ENCODE peak calls at places on chromosomes 3 and 15, in eight cellular contexts. Z is aorta, N is lower leg skin, F is AG04450, R is cardiac fibroblast, D is psoas muscle, J is MM.1S, L is GM23248. M is an unnamed sample.

GRCh38 chr15:89575656-89576416 is 567 bp downstream of the TICRR start:
- DNase-seq in N (no peak), Z (peak; percentile 48), J (peak; percentile 16), F (no peak), D (no peak), R (peak; percentile 32), L (peak; percentile 54), M (peak; percentile 26)

GRCh38 chr3:160373655-160374054 is 25.4 kb downstream of the IFT80 start:
- DNase-seq in J (no peak), Z (no peak), D (no peak), R (no peak), F (no peak), L (no peak), N (no peak), M (no peak)

GRCh38 chr3:29922990-29923746 is 642.3 kb downstream of the RBMS3 start:
- DNase-seq in Z (no peak), R (peak; percentile 96), F (peak; percentile 91), D (no peak), J (no peak), N (peak; percentile 51), L (peak; percentile 75), M (peak; percentile 58)

GRCh38 chr3:25728101-25728500 is 55.1 kb downstream of the NGLY1 start:
- DNase-seq in Z (no peak), R (no peak), F (no peak), N (no peak), D (no peak), J (no peak), L (no peak), M (no peak)

GRCh38 chr3:75727985-75728384 is 57.4 kb downstream of the ZNF717 start:
- DNase-seq in R (no peak), D (no peak), F (no peak), L (no peak), J (no peak), N (no peak), Z (no peak), M (no peak)

GRCh38 chr3:51716805-51717204 is 9.9 kb downstream of the GRM2 start:
- DNase-seq in Z (no peak), L (no peak), R (no peak), F (no peak), J (no peak), D (no peak), N (no peak), M (no peak)

GRCh38 chr3:131402391-131403039 is 20.9 kb downstream of the NUDT16 start:
- DNase-seq in Z (peak; percentile 49), R (peak; percentile 57), F (no peak), N (no peak), J (no peak), D (no peak), L (peak; percentile 85), M (no peak)

GRCh38 chr3:122307987-122308386 is 17.1 kb upstream of the CSTA start:
- DNase-seq in F (no peak), R (no peak), Z (no peak), L (no peak), D (no peak), N (no peak), J (no peak), M (no peak)

GRCh38 chr15:34147371-34148140 is 45.7 kb downstream of the PGBD4 start:
- DNase-seq in Z (no peak), D (no peak), R (peak; percentile 60), F (no peak), J (no peak), N (no peak), L (peak; percentile 17), M (no peak)

GRCh38 chr3:39361252-39361927 is 21.8 kb upstream of the SLC25A38 start:
- DNase-seq in L (no peak), J (no peak), R (no peak), Z (no peak), N (no peak), F (no peak), D (no peak), M (no peak)

DNA sequence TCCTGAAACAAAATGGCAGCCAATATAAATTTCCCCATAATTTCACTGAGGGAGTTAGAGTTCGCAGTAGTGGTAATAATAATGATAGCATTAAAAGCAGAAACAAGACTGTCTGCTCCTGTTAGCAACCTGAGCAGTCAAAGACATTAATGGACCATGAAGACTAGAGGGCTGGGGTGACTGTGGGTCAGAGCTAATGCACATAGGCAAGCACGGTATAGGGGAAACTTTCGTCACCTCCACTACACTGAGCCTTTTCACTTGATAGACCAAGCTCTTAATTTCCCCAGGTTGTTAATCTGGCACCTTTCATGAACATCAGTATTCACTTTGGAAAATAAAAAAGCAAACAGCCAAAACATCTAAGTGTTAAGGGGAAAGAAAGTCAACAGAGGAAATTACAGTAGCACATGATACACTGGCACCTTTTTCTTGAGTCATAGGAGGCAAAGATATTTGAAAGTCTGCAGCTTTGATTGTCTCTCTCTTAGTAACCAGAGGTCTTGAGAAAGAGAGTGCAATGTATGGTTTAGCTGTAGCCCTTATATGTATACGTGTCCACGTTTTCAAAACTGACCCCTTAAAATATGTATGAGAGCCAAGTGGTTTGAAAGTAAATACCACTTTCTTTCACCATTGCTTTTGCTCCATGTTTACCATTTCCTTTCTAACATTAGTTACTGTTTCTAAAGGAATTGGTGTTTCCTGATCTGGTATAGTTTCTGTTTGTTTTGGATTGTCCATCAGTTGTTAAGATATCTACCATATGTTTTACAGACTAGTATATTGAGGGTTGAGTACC is 104.8 kb downstream of the FILIP1L start:
- DNase-seq in F (no peak), J (no peak), D (no peak), Z (no peak), L (no peak), N (no peak), R (peak; percentile 21), M (no peak)
- H3K4me3 ChIP-seq in F (no peak overlapping the region), J (no peak overlapping the region), D (no peak overlapping the region), Z (no peak overlapping the region), L (no peak overlapping the region), N (no peak overlapping the region), R (no peak overlapping the region), M (no peak overlapping the region)

GRCh38 chr3:62368705-62369475 is 4.5 kb downstream of the FEZF2 start:
- DNase-seq in J (no peak), R (no peak), Z (no peak), D (no peak), F (no peak), N (no peak), L (peak; percentile 48), M (no peak)
- H3K4me3 ChIP-seq in J (no peak overlapping the region), R (no peak overlapping the region), Z (no peak overlapping the region), D (peak overlapping the region; percentile 63), F (no peak overlapping the region), N (no peak overlapping the region), L (peak overlapping the region; percentile 22), M (no peak overlapping the region)

DNA sequence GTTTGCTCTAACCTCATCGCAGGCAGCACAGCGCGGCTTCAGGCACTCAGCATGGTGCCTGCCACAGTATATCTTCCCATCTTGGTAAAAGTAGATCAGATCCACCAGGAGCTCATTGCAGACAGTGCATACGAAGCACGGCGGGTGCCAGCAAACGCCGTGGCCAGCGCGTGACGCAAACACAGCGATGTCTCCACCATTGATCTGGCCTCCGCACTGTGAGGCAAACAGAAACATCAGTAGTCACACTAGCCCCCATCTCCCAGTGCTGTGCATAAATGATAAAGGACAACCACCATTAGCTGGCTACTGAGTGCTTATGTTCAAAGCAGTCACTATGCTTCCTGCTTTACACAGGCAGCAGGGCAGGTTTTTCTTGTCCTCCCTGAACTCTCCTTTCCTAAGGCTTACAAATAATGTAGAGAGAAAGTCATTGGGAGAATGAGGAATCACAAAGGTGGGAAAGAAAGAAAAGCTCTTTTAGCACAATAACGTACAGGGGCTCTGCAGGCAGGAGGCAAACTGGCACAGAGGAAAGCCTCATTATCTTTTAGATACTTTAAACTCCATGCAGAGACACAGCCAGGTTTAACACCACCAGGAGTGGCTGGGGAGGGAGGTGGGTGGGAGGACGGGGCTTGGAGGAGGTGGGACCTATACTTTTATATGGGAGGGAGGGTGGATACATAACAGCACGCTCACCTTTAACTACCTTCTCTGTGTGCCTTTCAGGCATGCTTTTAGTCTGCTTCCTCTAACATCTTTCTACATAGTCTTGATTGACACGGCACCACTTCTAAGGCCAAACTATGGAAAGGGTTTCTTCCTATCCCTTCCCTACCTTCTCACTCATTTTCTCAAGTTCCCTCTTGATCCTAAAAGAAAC is 67.9 kb downstream of the PRICKLE2 start:
- DNase-seq in Z (no peak), L (no peak), J (no peak), R (no peak), F (no peak), D (no peak), N (no peak), M (no peak)
- H3K4me3 ChIP-seq in Z (no peak overlapping the region), L (no peak overlapping the region), J (no peak overlapping the region), R (no peak overlapping the region), F (no peak overlapping the region), D (no peak overlapping the region), N (no peak overlapping the region), M (no peak overlapping the region)

DNA sequence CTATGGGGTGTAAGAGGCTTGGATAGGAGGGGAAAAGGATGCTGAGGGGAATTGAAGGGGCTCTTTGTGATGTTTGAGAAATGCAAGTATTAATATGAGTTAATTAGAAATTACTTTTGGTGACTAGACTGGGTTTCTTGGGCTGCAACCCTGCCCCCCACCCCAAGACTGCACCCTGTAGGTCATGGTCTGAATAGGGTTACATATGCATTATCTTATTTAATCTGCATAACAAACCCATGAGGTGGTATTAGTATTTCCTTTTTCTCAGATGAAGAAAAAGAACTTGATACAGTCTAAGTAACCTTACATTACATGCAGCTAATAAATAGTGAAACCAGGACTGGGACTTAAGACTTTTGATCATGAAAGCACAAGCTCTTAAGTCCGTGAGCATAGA is 5.6 kb upstream of the ZBTB38 start:
- DNase-seq in L (no peak), N (no peak), D (no peak), J (no peak), F (no peak), Z (no peak), R (no peak), M (no peak)
- H3K4me3 ChIP-seq in L (no peak overlapping the region), N (no peak overlapping the region), D (no peak overlapping the region), J (no peak overlapping the region), F (no peak overlapping the region), Z (no peak overlapping the region), R (no peak overlapping the region), M (no peak overlapping the region)

DNA sequence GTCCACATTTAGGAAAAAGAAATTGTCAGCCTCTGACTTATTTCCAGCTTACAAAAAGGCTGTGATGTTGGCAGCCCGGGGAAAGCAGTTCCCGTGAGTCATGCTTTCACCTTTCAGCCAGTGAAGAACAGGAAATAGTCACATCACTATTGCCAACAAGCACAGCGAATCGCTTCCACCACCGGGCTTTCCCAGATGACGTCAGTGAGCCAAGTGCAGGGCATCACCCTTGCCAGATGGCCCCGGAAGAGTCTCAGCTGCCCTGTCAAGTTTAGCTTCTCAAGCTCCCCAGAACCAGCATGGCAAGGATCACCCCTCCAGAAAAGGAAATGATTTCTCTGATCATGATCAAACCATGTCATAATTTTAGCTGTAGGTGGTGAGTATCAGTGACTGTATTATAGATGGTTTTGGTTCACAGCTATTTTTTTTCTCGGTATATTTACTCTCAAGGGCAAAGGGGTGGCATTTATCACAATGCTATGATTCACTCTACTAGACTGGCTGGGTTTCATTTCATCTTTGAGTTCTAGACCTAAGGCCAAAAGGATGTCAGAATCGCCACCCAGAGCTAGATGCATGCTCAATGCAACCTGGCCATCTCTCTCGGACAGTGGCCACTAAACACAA is 32.9 kb downstream of the B3GNT5 start:
- DNase-seq in L (peak; percentile 99), R (peak; percentile 99), D (peak; percentile 92), F (peak; percentile 90), Z (peak; percentile 94), N (peak; percentile 85), J (peak; percentile 98), M (peak; percentile 98)
- H3K4me3 ChIP-seq in L (peak overlapping the region; percentile 12), R (no peak overlapping the region), D (peak overlapping the region; percentile 9), F (no peak overlapping the region), Z (no peak overlapping the region), N (no peak overlapping the region), J (peak overlapping the region; percentile 31), M (no peak overlapping the region)

GRCh38 chr15:40872791-40873526 is 1.1 kb downstream of the RHOV start:
- DNase-seq in Z (peak; percentile 32), J (no peak), F (no peak), L (no peak), R (no peak), D (no peak), N (no peak), M (no peak)
- H3K4me3 ChIP-seq in Z (no peak overlapping the region), J (peak overlapping the region; percentile 52), F (no peak overlapping the region), L (peak overlapping the region; percentile 62), R (peak overlapping the region; percentile 51), D (peak overlapping the region; percentile 70), N (peak overlapping the region; percentile 45), M (no peak overlapping the region)

M was measured in MG63.